ENCODE peak calls at places on chromosome X, in five cellular contexts. C, D, S, R and G are unnamed samples. For H3K4me1, the result is how much of the 10 kb centered on the place peaks cover.

GRCh38 chrX:37332987-37333658 is 16.0 kb upstream of the PRRG1 start:
- DNase-seq in D (no peak), R (no peak), S (no peak), C (no peak), G (no peak)

GRCh38 chrX:46704767-46705386 is 54.0 kb downstream of the SLC9A7 start:
- DNase-seq in D (no peak), C (no peak), S (no peak), R (no peak), G (no peak)

GRCh38 chrX:130162094-130162493 is 3.5 kb downstream of the AIFM1 start:
- DNase-seq in S (no peak), C (no peak), D (no peak), R (no peak), G (no peak)

GRCh38 chrX:69109706-69110635 is 55.3 kb downstream of the PJA1 start:
- DNase-seq in D (no peak), R (no peak), S (peak), C (peak), G (no peak)

GRCh38 chrX:120213438-120214265 is 37.0 kb upstream of the ZBTB33 start:
- DNase-seq in D (peak), C (peak), S (peak), R (peak), G (peak)

GRCh38 chrX:24720036-24720435 is 26.3 kb downstream of the POLA1 start:
- DNase-seq in R (no peak), C (no peak), S (no peak), D (no peak), G (no peak)

GRCh38 chrX:3549442-3549875 is 164.0 kb downstream of the PRKX start:
- DNase-seq in R (peak), D (no peak), S (no peak), C (peak), G (peak)

GRCh38 chrX:120306640-120307039 is 4.6 kb downstream of the TMEM255A start:
- DNase-seq in C (no peak), D (no peak), S (no peak), R (no peak), G (no peak)

GRCh38 chrX:88135735-88136134 is 611.3 kb upstream of the CPXCR1 start:
- DNase-seq in C (no peak), D (peak), S (no peak), R (no peak), G (no peak)

GRCh38 chrX:119512145-119512800 is 44.0 kb downstream of the SLC25A5 start:
- DNase-seq in S (peak), R (peak), C (peak), D (peak), G (peak)

GRCh38 chrX:73943572-73943899 is 360.4 kb upstream of the ZCCHC13 start:
- DNase-seq in C (no peak), D (no peak), R (no peak), S (no peak), G (no peak)

GRCh38 chrX:51395807-51396728 is 63.4 kb downstream of the NUDT10 start:
- DNase-seq in S (no peak), R (peak), D (peak), C (peak), G (no peak)

GRCh38 chrX:74514384-74514783 is 93.1 kb downstream of the SLC16A2 start:
- DNase-seq in R (peak), C (no peak), D (no peak), S (no peak), G (peak)

GRCh38 chrX:19882066-19882775 is 5.2 kb downstream of the SH3KBP1 start:
- DNase-seq in C (no peak), S (no peak), R (no peak), D (no peak), G (no peak)

GRCh38 chrX:19877431-19877830 is 10.0 kb downstream of the SH3KBP1 start:
- DNase-seq in R (no peak), S (no peak), C (no peak), D (no peak), G (no peak)

GRCh38 chrX:19879181-19879580 is 8.2 kb downstream of the SH3KBP1 start:
- DNase-seq in R (no peak), C (no peak), D (no peak), S (no peak), G (no peak)

GRCh38 chrX:19881559-19881958 is 5.8 kb downstream of the SH3KBP1 start:
- DNase-seq in C (no peak), R (no peak), D (no peak), S (no peak), G (no peak)

DNA sequence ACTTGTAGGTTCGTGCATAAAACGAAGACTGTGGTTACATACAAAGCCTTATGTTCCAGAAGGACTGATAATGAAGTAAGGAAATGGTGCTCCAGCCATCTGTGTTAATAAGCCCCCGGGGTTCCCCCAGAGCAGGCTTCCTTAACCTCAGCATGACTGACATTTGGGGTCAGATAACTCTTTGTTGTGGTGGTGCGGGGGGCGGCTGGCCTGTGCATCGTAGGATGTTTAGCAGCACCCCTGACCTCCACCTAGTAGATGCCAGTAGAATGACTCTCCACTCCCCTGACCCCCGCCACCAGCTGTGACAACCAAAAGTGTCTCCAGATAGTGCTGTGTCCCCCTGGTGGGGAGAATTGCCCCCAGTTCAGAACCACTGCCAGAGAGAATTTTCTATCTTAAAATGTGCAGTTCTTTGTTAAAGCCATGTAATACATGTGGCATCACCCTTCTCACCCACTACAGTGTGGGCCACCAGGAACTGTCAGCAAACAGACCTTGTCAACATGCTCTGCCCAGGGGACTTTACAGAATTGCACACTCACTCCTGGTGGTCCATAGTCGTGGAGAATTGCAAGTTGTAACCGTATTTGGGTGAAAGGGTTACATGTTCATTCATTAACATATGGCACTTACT is 7.5 kb downstream of the SH3KBP1 start:
- DNase-seq in R (no peak), C (no peak), S (no peak), D (no peak), G (no peak)
- H3K4me1 ChIP-seq in R (under half), C (under half), S (under half), D (under half), G (under half)

GRCh38 chrX:7083021-7083420 is 64.5 kb upstream of the STS start:
- DNase-seq in R (no peak), S (no peak), D (peak), C (no peak), G (no peak)

GRCh38 chrX:7084841-7085240 is 62.7 kb upstream of the STS start:
- DNase-seq in S (no peak), C (no peak), D (no peak), R (no peak), G (no peak)

GRCh38 chrX:7085879-7086278 is 61.6 kb upstream of the STS start:
- DNase-seq in S (no peak), R (no peak), C (no peak), D (no peak), G (no peak)

GRCh38 chrX:7086384-7086783 is 61.1 kb upstream of the STS start:
- DNase-seq in S (no peak), R (no peak), C (no peak), D (no peak), G (no peak)

DNA sequence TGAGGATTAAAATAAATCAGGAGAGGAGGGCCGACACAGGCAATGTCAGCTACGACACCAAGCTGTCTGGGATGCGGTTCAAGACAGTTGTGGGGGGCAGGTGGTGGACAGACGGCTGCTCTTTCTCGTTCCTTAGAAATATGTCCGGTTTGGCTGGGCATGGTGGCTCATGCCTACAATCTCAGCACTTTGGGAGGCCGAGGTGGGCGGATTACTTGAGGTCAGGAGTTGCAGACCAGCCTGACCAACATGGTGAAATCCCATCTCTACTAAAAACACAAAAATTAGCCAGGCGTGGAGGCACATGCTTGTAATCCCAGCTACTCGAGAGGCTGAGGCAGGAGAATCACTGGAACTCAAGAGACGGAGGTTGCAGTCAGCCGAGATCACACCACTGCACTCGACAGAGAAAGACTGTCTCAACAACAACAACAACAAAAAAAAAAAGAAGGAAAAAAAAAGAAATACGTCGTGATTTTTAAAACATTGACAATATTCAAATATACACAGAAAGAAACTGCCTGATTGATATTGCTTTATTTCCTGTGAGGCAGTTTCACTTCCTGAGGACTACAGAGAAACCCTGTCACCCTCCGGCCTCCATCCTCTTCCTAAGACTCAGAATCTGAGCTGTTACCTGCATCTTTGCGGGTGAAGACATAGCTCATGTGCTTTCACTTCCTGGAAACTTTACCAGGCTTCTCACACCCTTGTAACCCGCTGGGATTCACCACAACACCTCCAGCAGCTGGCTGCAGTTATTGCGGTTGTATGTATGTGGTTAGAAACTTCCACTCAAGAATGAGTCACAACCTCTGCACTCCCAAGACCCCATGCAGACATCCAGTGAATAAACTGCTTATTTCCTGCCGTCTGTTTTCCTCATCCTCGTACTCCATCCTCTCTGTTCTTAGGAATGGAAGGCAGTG is 63.8 kb upstream of the STS start:
- DNase-seq in R (no peak), S (peak), C (no peak), D (peak), G (peak)
- H3K27ac ChIP-seq in R (no peak), S (no peak), C (no peak), D (peak), G (peak)

DNA sequence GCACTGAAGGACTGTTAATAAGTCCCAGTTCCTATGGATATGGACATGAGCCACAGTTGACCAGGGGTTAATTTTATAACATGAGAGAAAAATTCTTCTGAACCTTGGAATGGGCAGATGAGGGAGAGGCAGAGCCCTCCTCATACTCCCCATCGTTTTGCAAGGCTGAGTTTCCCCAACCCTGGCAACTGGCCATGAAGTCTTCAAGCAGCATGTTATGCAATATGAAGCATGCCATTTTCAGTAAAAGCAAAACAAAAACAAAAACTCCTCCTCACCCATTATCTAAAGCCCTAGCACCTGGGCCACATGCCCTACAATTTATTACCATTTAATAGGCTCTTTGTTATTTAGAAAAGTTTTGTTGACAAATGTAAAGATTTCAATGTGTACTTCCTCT is 64.5 kb downstream of the GPC4 start:
- DNase-seq in D (no peak), C (peak), S (no peak), R (peak), G (peak)
- H3K4me1 ChIP-seq in D (under half), C (under half), S (under half), R (under half), G (under half)

GRCh38 chrX:13790206-13791131 is 26.4 kb downstream of the GPM6B start:
- DNase-seq in C (no peak), D (no peak), S (no peak), R (no peak), G (no peak)
- H3K27ac ChIP-seq in C (no peak), D (no peak), S (no peak), R (no peak), G (no peak)

GRCh38 chrX:30589146-30589888 is 11.8 kb upstream of the TASL start:
- DNase-seq in D (no peak), R (no peak), C (no peak), S (no peak), G (no peak)
- H3K4me1 ChIP-seq in D (under half), R (under half), C (under half), S (under half), G (under half)

GRCh38 chrX:39613508-39613921 is 484.2 kb downstream of the BCOR start:
- DNase-seq in C (peak), R (peak), D (no peak), S (no peak), G (peak)

GRCh38 chrX:39613997-39614679 is 483.6 kb downstream of the BCOR start:
- DNase-seq in R (peak), D (peak), C (no peak), S (no peak), G (no peak)

GRCh38 chrX:39611468-39611867 is 486.3 kb downstream of the BCOR start:
- DNase-seq in S (no peak), C (no peak), D (no peak), R (no peak), G (no peak)

GRCh38 chrX:39616098-39616729 is 481.5 kb downstream of the BCOR start:
- DNase-seq in S (no peak), D (peak), C (no peak), R (no peak), G (no peak)

GRCh38 chrX:39614680-39614998 is 483.1 kb downstream of the BCOR start:
- DNase-seq in S (no peak), R (no peak), C (no peak), D (no peak), G (no peak)
- H3K27ac ChIP-seq in S (no peak), R (peak), C (no peak), D (peak), G (no peak)